ENCODE peak calls at places on chromosomes 5 and 9, in seven cellular contexts. D is stimulated activated CD4-positive, alpha-beta T cell treated with anti-CD3 and anti-CD28 coated beads, Interleukin-15, amount 100 ng/mL, for 24 hours; Z is MV-4-11; T is activated naive CD4-positive, alpha-beta T cell treated with anti-CD3 and anti-CD28 coated beads for 36 hours; X is head of caudate nucleus; V is HuH-7; H is HuH-7.5. F is an unnamed sample.

GRCh38 chr5:65102826-65103673 is 334.3 kb downstream of the CWC27 start:
- DNase-seq in D (peak; percentile 58), Z (peak; percentile 8), T (peak; percentile 39), X (peak; percentile 43), V (peak; percentile 56), H (peak; percentile 46), F (peak; percentile 35)

GRCh38 chr5:133474851-133475590 is 137.3 kb downstream of the FSTL4 start:
- DNase-seq in D (no peak), Z (no peak), T (no peak), X (no peak), V (no peak), H (no peak), F (no peak)

GRCh38 chr9:101582593-101582992 is 12.2 kb downstream of the PPP3R2 start:
- DNase-seq in D (no peak), Z (no peak), T (no peak), X (no peak), V (no peak), H (no peak), F (no peak)

GRCh38 chr9:20292002-20292401 is 330.3 kb downstream of the MLLT3 start:
- DNase-seq in D (no peak), Z (no peak), T (no peak), X (no peak), V (peak; percentile 9), H (no peak), F (peak; percentile 30)

GRCh38 chr5:119541716-119542115 is 87.6 kb upstream of the FAM170A start:
- DNase-seq in D (no peak), Z (no peak), T (no peak), X (no peak), V (no peak), H (no peak), F (no peak)

GRCh38 chr5:149140197-149141002 is 893 bp upstream of the ABLIM3 start:
- DNase-seq in D (no peak), Z (no peak), T (no peak), X (no peak), V (no peak), H (no peak), F (no peak)

GRCh38 chr5:122498163-122498562 is 186.1 kb downstream of the SNCAIP start:
- DNase-seq in D (no peak), Z (no peak), T (no peak), X (no peak), V (peak; percentile 39), H (no peak), F (no peak)

GRCh38 chr5:103375356-103375755 is 116.8 kb downstream of the MACIR start:
- DNase-seq in D (no peak), Z (no peak), T (no peak), X (no peak), V (no peak), H (no peak), F (no peak)

GRCh38 chr9:33263936-33264472 is 504 bp downstream of the BAG1 start:
- DNase-seq in D (peak; percentile 63), Z (peak; percentile 53), T (peak; percentile 50), X (peak; percentile 49), V (peak; percentile 25), H (no peak), F (peak; percentile 10)

GRCh38 chr5:72662936-72663335 is 153.5 kb upstream of the TNPO1 start:
- DNase-seq in D (no peak), Z (no peak), T (no peak), X (no peak), V (no peak), H (no peak), F (no peak)

GRCh38 chr5:3035452-3035851 is 284.0 kb upstream of the IRX2 start:
- DNase-seq in D (no peak), Z (no peak), T (no peak), X (no peak), V (no peak), H (no peak), F (no peak)

GRCh38 chr9:130713286-130713975 is 19.9 kb downstream of the EXOSC2 start:
- DNase-seq in D (peak; percentile 31), Z (no peak), T (no peak), X (no peak), V (no peak), H (no peak), F (no peak)

GRCh38 chr9:79256691-79257213 is 315.0 kb upstream of the TLE4 start:
- DNase-seq in D (no peak), Z (peak; percentile 54), T (no peak), X (peak; percentile 11), V (no peak), H (no peak), F (no peak)

GRCh38 chr5:96259211-96259772 is 173.8 kb downstream of the PCSK1 start:
- DNase-seq in D (no peak), Z (peak; percentile 83), T (no peak), X (no peak), V (no peak), H (no peak), F (peak; percentile 11)

GRCh38 chr5:139805545-139805944 is 9.9 kb downstream of the PSD2 start:
- DNase-seq in D (no peak), Z (no peak), T (no peak), X (no peak), V (no peak), H (no peak), F (no peak)

GRCh38 chr9:1839984-1840383 is 175.2 kb upstream of the SMARCA2 start:
- DNase-seq in D (no peak), Z (no peak), T (no peak), X (no peak), V (no peak), H (no peak), F (no peak)

GRCh38 chr9:6214451-6214850 is 1.2 kb upstream of the IL33 start:
- DNase-seq in D (no peak), Z (no peak), T (no peak), X (no peak), V (no peak), H (no peak), F (no peak)

GRCh38 chr9:112404367-112404979 is 24.6 kb downstream of the HSDL2 start:
- DNase-seq in D (no peak), Z (no peak), T (no peak), X (no peak), V (no peak), H (no peak), F (no peak)

GRCh38 chr5:176152191-176152932 is 85.9 kb upstream of the SIMC1 start:
- DNase-seq in D (no peak), Z (no peak), T (no peak), X (no peak), V (no peak), H (no peak), F (no peak)